ENCODE peak calls at places on chromosomes 5 and 9, in four cellular contexts. O, T, G and B are unnamed samples.

GRCh38 chr5:54309751-54310432 is 481 bp downstream of the ARL15 start:
- DNase-seq in O (peak; percentile 61), T (no peak), G (no peak), B (no peak)

GRCh38 chr5:66494437-66494836 is 101.8 kb upstream of the MAST4 start:
- DNase-seq in O (peak; percentile 81), T (no peak), G (peak; percentile 32), B (no peak)

GRCh38 chr9:13173553-13173952 is 105.9 kb downstream of the MPDZ start:
- DNase-seq in O (no peak), T (no peak), G (no peak), B (no peak)

GRCh38 chr5:166013417-166013816 is 2278.0 kb upstream of the WWC1 start:
- DNase-seq in O (no peak), T (no peak), G (no peak), B (no peak)

GRCh38 chr5:39992617-39993203 is 567.9 kb upstream of the DAB2 start:
- DNase-seq in O (no peak), T (no peak), G (no peak), B (no peak)

GRCh38 chr9:93124793-93125192 is 9.3 kb downstream of the NINJ1 start:
- DNase-seq in O (peak; percentile 4), T (no peak), G (no peak), B (no peak)

GRCh38 chr9:18235181-18235908 is 238.6 kb upstream of the ADAMTSL1 start:
- DNase-seq in O (no peak), T (no peak), G (no peak), B (no peak)

GRCh38 chr5:179141867-179142266 is 81.7 kb downstream of the ZNF354C start:
- DNase-seq in O (no peak), T (no peak), G (no peak), B (peak; percentile 56)

GRCh38 chr9:38376266-38376665 is 16.2 kb upstream of the ALDH1B1 start:
- DNase-seq in O (no peak), T (peak; percentile 28), G (no peak), B (no peak)

GRCh38 chr9:124179196-124180071 is 78.3 kb upstream of the NEK6 start:
- DNase-seq in O (no peak), T (no peak), G (no peak), B (no peak)

GRCh38 chr5:149130932-149131273 is 10.4 kb upstream of the ABLIM3 start:
- DNase-seq in O (no peak), T (no peak), G (no peak), B (no peak)

GRCh38 chr9:27549196-27549737 is 19.7 kb upstream of the MOB3B start:
- DNase-seq in O (no peak), T (no peak), G (no peak), B (no peak)

GRCh38 chr5:40796487-40796889 is 1.7 kb downstream of the PRKAA1 start:
- DNase-seq in O (no peak), T (no peak), G (no peak), B (no peak)

GRCh38 chr9:126380447-126380846 is 53.8 kb downstream of the MVB12B start:
- DNase-seq in O (no peak), T (no peak), G (no peak), B (no peak)

GRCh38 chr9:2919347-2919746 is 75.5 kb upstream of the PUM3 start:
- DNase-seq in O (no peak), T (no peak), G (no peak), B (no peak)

GRCh38 chr5:38011641-38012188 is 171.9 kb upstream of the GDNF start:
- DNase-seq in O (no peak), T (no peak), G (no peak), B (no peak)

GRCh38 chr5:141958113-141958512 is at the start of gene PCDH12:
- DNase-seq in O (peak; percentile 31), T (no peak), G (no peak), B (peak; percentile 58)

GRCh38 chr9:94140791-94141790 is 56.8 kb downstream of the PTPDC1 start:
- DNase-seq in O (no peak), T (no peak), G (no peak), B (no peak)

GRCh38 chr9:93470391-93470790 is 17.0 kb upstream of the FAM120AOS start:
- DNase-seq in O (no peak), T (no peak), G (no peak), B (no peak)

GRCh38 chr5:93184041-93184440 is 397.0 kb downstream of the NR2F1-AS1 start:
- DNase-seq in O (no peak), T (no peak), G (no peak), B (no peak)

GRCh38 chr5:56514246-56514645 is 281.1 kb upstream of the ANKRD55 start:
- DNase-seq in O (no peak), T (no peak), G (no peak), B (no peak)

GRCh38 chr9:34995288-34996060 is 5.9 kb downstream of the DNAJB5 start:
- DNase-seq in O (no peak), T (peak; percentile 43), G (peak; percentile 68), B (no peak)

GRCh38 chr5:151480859-151481258 is 33.5 kb downstream of the SLC36A1 start:
- DNase-seq in O (no peak), T (no peak), G (no peak), B (peak; percentile 19)

GRCh38 chr5:125310749-125311148 is 564.3 kb upstream of the ZNF608 start:
- DNase-seq in O (no peak), T (no peak), G (no peak), B (no peak)

GRCh38 chr5:169590602-169591001 is 7.0 kb downstream of the SPDL1 start:
- DNase-seq in O (no peak), T (no peak), G (no peak), B (no peak)

GRCh38 chr9:22257026-22257425 is 189.6 kb upstream of the DMRTA1 start:
- DNase-seq in O (no peak), T (no peak), G (no peak), B (no peak)

GRCh38 chr5:111432828-111433536 is 79.4 kb downstream of the STARD4 start:
- DNase-seq in O (no peak), T (no peak), G (no peak), B (no peak)

GRCh38 chr5:10920400-10920799 is 159.4 kb upstream of the DAP start:
- DNase-seq in O (no peak), T (no peak), G (no peak), B (no peak)
- TF ChIP-seq FOXJ3 in O (no peak), T (no peak), G (no peak), B (no peak)

DNA sequence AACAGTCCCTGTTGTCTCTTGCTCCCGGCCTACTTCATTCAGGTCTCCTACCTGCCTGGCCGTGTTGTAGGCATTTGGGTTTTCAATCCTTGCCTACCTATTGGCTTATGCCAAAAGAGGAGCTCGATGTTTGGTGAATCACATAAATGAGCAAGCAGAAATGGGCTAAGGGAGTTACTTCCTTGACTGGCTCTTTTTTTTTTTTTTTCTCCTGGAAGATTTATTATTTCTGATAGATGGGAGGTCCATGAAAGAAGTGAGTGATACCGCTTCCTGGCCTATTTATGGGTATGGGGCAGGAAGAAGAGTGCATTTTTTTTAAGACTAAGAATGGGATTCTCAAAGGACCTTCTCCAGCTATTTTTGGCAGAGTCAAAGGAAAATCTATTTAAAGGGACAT is 294.0 kb downstream of the ARHGAP26 start:
- DNase-seq in O (no peak), T (no peak), G (no peak), B (no peak)
- TF ChIP-seq FOXJ3 in O (no peak), T (no peak), G (no peak), B (no peak)

GRCh38 chr5:3490962-3491477 is 104.6 kb upstream of the IRX1 start:
- DNase-seq in O (no peak), T (peak; percentile 2), G (no peak), B (no peak)
- TF ChIP-seq FOXJ3 in O (no peak), T (no peak), G (no peak), B (no peak)

GRCh38 chr5:8756498-8757084 is 789.3 kb downstream of the SEMA5A start:
- DNase-seq in O (peak; percentile 25), T (no peak), G (peak; percentile 3), B (peak; percentile 33)
- TF ChIP-seq FOXJ3 in O (no peak), T (no peak), G (no peak), B (no peak)

GRCh38 chr5:116733995-116734716 is 159.5 kb upstream of the SEMA6A start:
- DNase-seq in O (no peak), T (no peak), G (no peak), B (no peak)
- TF ChIP-seq FOXJ3 in O (no peak), T (no peak), G (no peak), B (no peak)